ENCODE peak calls at places on chromosomes 13 and 19, in seven cellular contexts. One of them, this sample, is unnamed.
A peak's percentile ranks its signal among the peaks of the same experiment; 100 is the strongest.

GRCh38 chr19:18379803-18380747 is 5.9 kb upstream of the GDF15 start:
- DNase-seq in esophagus muscularis mucosa: peak; percentile 97
- DNase-seq in suprapubic skin: peak; percentile 96
- DNase-seq in PC-3: peak; percentile 94
- DNase-seq in Panc1: peak; percentile 96
- DNase-seq in mesendoderm: peak; percentile 83
- DNase-seq in breast epithelium: peak; percentile 94
- DNase-seq in this sample: no peak

GRCh38 chr13:100014621-100015020 is 33.0 kb downstream of the ZIC2 start:
- DNase-seq in esophagus muscularis mucosa: no peak
- DNase-seq in PC-3: no peak
- DNase-seq in mesendoderm: no peak
- DNase-seq in Panc1: no peak
- DNase-seq in breast epithelium: no peak
- DNase-seq in suprapubic skin: no peak
- DNase-seq in this sample: no peak

GRCh38 chr19:10543059-10543419 is 665 bp upstream of the ATG4D start:
- DNase-seq in breast epithelium: no peak
- DNase-seq in PC-3: no peak
- DNase-seq in suprapubic skin: no peak
- DNase-seq in mesendoderm: no peak
- DNase-seq in Panc1: no peak
- DNase-seq in esophagus muscularis mucosa: no peak
- DNase-seq in this sample: no peak

GRCh38 chr13:114053026-114053425 is 79.2 kb upstream of the C13orf46 start:
- DNase-seq in PC-3: no peak
- DNase-seq in Panc1: no peak
- DNase-seq in suprapubic skin: no peak
- DNase-seq in breast epithelium: no peak
- DNase-seq in esophagus muscularis mucosa: no peak
- DNase-seq in mesendoderm: no peak
- DNase-seq in this sample: no peak

GRCh38 chr19:48985711-48986110 is 7.4 kb downstream of the GYS1 start:
- DNase-seq in Panc1: no peak
- DNase-seq in esophagus muscularis mucosa: no peak
- DNase-seq in PC-3: no peak
- DNase-seq in breast epithelium: no peak
- DNase-seq in suprapubic skin: no peak
- DNase-seq in mesendoderm: no peak
- DNase-seq in this sample: no peak

GRCh38 chr19:18156841-18157464 is 4.0 kb downstream of the PIK3R2 start:
- DNase-seq in PC-3: peak; percentile 40
- DNase-seq in breast epithelium: peak; percentile 87
- DNase-seq in esophagus muscularis mucosa: no peak
- DNase-seq in suprapubic skin: no peak
- DNase-seq in mesendoderm: no peak
- DNase-seq in Panc1: no peak
- DNase-seq in this sample: no peak

GRCh38 chr19:50162988-50163387 is at the start of gene IZUMO2:
- DNase-seq in esophagus muscularis mucosa: no peak
- DNase-seq in PC-3: no peak
- DNase-seq in mesendoderm: peak; percentile 57
- DNase-seq in breast epithelium: no peak
- DNase-seq in suprapubic skin: no peak
- DNase-seq in Panc1: no peak
- DNase-seq in this sample: no peak

GRCh38 chr13:42474954-42475353 is 99.0 kb upstream of the TNFSF11 start:
- DNase-seq in mesendoderm: no peak
- DNase-seq in suprapubic skin: no peak
- DNase-seq in PC-3: no peak
- DNase-seq in Panc1: no peak
- DNase-seq in esophagus muscularis mucosa: no peak
- DNase-seq in breast epithelium: no peak
- DNase-seq in this sample: no peak

GRCh38 chr19:16873603-16874002 is 15.2 kb upstream of the F2RL3 start:
- DNase-seq in esophagus muscularis mucosa: no peak
- DNase-seq in mesendoderm: no peak
- DNase-seq in breast epithelium: no peak
- DNase-seq in PC-3: no peak
- DNase-seq in Panc1: no peak
- DNase-seq in suprapubic skin: no peak
- DNase-seq in this sample: no peak

GRCh38 chr19:19460761-19461265 is 54.5 kb downstream of the TSSK6 start:
- DNase-seq in breast epithelium: no peak
- DNase-seq in mesendoderm: peak; percentile 63
- DNase-seq in PC-3: no peak
- DNase-seq in suprapubic skin: peak; percentile 87
- DNase-seq in esophagus muscularis mucosa: peak; percentile 93
- DNase-seq in Panc1: no peak
- DNase-seq in this sample: peak; percentile 25

GRCh38 chr13:37608750-37609339 is 10.3 kb upstream of the POSTN start:
- DNase-seq in suprapubic skin: no peak
- DNase-seq in breast epithelium: no peak
- DNase-seq in esophagus muscularis mucosa: no peak
- DNase-seq in PC-3: peak; percentile 10
- DNase-seq in Panc1: no peak
- DNase-seq in mesendoderm: no peak
- DNase-seq in this sample: no peak

GRCh38 chr13:112859817-112860190 is 109.2 kb upstream of the MCF2L start:
- DNase-seq in esophagus muscularis mucosa: no peak
- DNase-seq in mesendoderm: peak; percentile 10
- DNase-seq in Panc1: no peak
- DNase-seq in suprapubic skin: no peak
- DNase-seq in PC-3: peak; percentile 27
- DNase-seq in breast epithelium: no peak
- DNase-seq in this sample: no peak

GRCh38 chr19:14061751-14062557 is at the start of gene PALM3:
- DNase-seq in mesendoderm: no peak
- DNase-seq in suprapubic skin: no peak
- DNase-seq in Panc1: no peak
- DNase-seq in esophagus muscularis mucosa: no peak
- DNase-seq in breast epithelium: peak; percentile 70
- DNase-seq in PC-3: peak; percentile 52
- DNase-seq in this sample: no peak

GRCh38 chr19:6947745-6948144 is 60.4 kb downstream of the ADGRE1 start:
- DNase-seq in Panc1: no peak
- DNase-seq in mesendoderm: no peak
- DNase-seq in suprapubic skin: no peak
- DNase-seq in PC-3: peak; percentile 64
- DNase-seq in esophagus muscularis mucosa: no peak
- DNase-seq in breast epithelium: no peak
- DNase-seq in this sample: no peak

GRCh38 chr13:102589291-102589822 is 7.4 kb upstream of the TPP2 start:
- DNase-seq in esophagus muscularis mucosa: no peak
- DNase-seq in suprapubic skin: no peak
- DNase-seq in breast epithelium: no peak
- DNase-seq in PC-3: no peak
- DNase-seq in mesendoderm: no peak
- DNase-seq in Panc1: no peak
- DNase-seq in this sample: no peak

GRCh38 chr19:35703343-35703742 is 1.0 kb upstream of the ZBTB32 start:
- DNase-seq in Panc1: no peak
- DNase-seq in PC-3: no peak
- DNase-seq in suprapubic skin: no peak
- DNase-seq in esophagus muscularis mucosa: no peak
- DNase-seq in breast epithelium: no peak
- DNase-seq in mesendoderm: peak; percentile 23
- DNase-seq in this sample: no peak

GRCh38 chr13:113935523-113935922 is 38.4 kb downstream of the C13orf46 start:
- DNase-seq in esophagus muscularis mucosa: no peak
- DNase-seq in Panc1: no peak
- DNase-seq in PC-3: no peak
- DNase-seq in mesendoderm: peak; percentile 80
- DNase-seq in breast epithelium: no peak
- DNase-seq in suprapubic skin: peak; percentile 57
- DNase-seq in this sample: no peak

GRCh38 chr13:109274188-109274821 is 512.1 kb downstream of the IRS2 start:
- DNase-seq in PC-3: peak; percentile 45
- DNase-seq in suprapubic skin: no peak
- DNase-seq in Panc1: no peak
- DNase-seq in breast epithelium: no peak
- DNase-seq in esophagus muscularis mucosa: no peak
- DNase-seq in mesendoderm: peak; percentile 99
- DNase-seq in this sample: no peak

GRCh38 chr19:33509774-33510173 is 11.8 kb downstream of the PEPD start:
- DNase-seq in esophagus muscularis mucosa: no peak
- DNase-seq in PC-3: no peak
- DNase-seq in mesendoderm: no peak
- DNase-seq in Panc1: no peak
- DNase-seq in suprapubic skin: no peak
- DNase-seq in breast epithelium: no peak
- DNase-seq in this sample: no peak
- H3K36me3 ChIP-seq in esophagus muscularis mucosa: peaks cover 55% of the 10 kb centered on the region
- H3K36me3 ChIP-seq in PC-3: no peaks in the 10 kb centered on the region
- H3K36me3 ChIP-seq in mesendoderm: no peaks in the 10 kb centered on the region
- H3K36me3 ChIP-seq in Panc1: no peaks in the 10 kb centered on the region
- H3K36me3 ChIP-seq in suprapubic skin: peaks cover 34% of the 10 kb centered on the region
- H3K36me3 ChIP-seq in breast epithelium: no peaks in the 10 kb centered on the region
- H3K36me3 ChIP-seq in this sample: no peaks in the 10 kb centered on the region

GRCh38 chr19:3357731-3358391 is 8.5 kb upstream of the NFIC start:
- DNase-seq in suprapubic skin: no peak
- DNase-seq in esophagus muscularis mucosa: no peak
- DNase-seq in breast epithelium: no peak
- DNase-seq in mesendoderm: peak; percentile 59
- DNase-seq in Panc1: no peak
- DNase-seq in PC-3: no peak
- DNase-seq in this sample: no peak
- H3K4me3 ChIP-seq in suprapubic skin: peak overlapping the region; percentile 84
- H3K4me3 ChIP-seq in esophagus muscularis mucosa: peak overlapping the region; percentile 99
- H3K4me3 ChIP-seq in breast epithelium: peak overlapping the region; percentile 100
- H3K4me3 ChIP-seq in mesendoderm: no peak overlapping the region
- H3K4me3 ChIP-seq in Panc1: peak overlapping the region; percentile 57
- H3K4me3 ChIP-seq in PC-3: peak overlapping the region; percentile 73
- H3K4me3 ChIP-seq in this sample: peak overlapping the region; percentile 73

GRCh38 chr13:51770681-51771417 is 33.1 kb downstream of the DHRS12 start:
- DNase-seq in Panc1: no peak
- DNase-seq in esophagus muscularis mucosa: peak; percentile 5
- DNase-seq in breast epithelium: no peak
- DNase-seq in suprapubic skin: no peak
- DNase-seq in mesendoderm: no peak
- DNase-seq in PC-3: no peak
- DNase-seq in this sample: no peak
- H3K4me1 ChIP-seq in Panc1: no peaks in the 10 kb centered on the region
- H3K4me1 ChIP-seq in esophagus muscularis mucosa: peaks cover 21% of the 10 kb centered on the region
- H3K4me1 ChIP-seq in breast epithelium: peaks cover 13% of the 10 kb centered on the region
- H3K4me1 ChIP-seq in suprapubic skin: peaks cover 38% of the 10 kb centered on the region
- H3K4me1 ChIP-seq in mesendoderm: no peaks in the 10 kb centered on the region
- H3K4me1 ChIP-seq in PC-3: no peaks in the 10 kb centered on the region
- H3K4me1 ChIP-seq in this sample: no peaks in the 10 kb centered on the region

DNA sequence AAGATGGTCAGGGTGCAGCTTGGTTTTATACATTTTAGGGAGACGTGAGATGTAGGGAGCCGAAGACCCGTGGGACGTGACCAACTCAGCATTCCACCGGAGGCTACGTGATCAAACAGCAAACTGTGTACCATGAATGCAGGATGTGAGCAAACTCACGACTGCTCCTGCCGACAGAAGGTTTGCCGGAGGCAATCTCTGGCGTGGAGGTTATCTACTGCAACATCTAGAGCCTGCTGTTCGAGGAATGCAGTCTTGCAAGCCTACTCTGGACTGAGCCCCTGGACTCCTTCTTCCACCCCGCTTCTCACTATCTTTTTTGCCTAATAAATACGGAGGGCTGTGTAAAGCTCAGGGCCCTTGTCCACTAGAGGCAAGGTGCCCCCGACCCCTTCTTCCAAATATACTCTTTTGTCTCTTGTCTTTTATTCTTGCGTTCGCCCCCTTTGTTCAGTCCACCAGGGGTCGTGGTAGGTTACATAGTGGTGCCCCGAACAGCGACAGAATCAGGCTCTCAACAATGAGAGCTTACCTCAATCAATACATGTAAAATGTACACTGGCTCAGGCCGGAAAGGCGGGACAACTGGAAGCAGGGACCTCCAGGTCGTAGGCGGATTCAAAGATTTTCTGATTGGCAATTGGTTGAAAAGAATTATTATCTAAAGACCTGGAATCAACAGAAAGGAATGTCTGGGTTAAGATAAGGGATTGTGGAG is 8.9 kb upstream of the OR1I1 start:
- DNase-seq in breast epithelium: peak; percentile 81
- DNase-seq in mesendoderm: peak; percentile 94
- DNase-seq in esophagus muscularis mucosa: no peak
- DNase-seq in suprapubic skin: no peak
- DNase-seq in PC-3: peak; percentile 98
- DNase-seq in Panc1: no peak
- DNase-seq in this sample: no peak
- H3K36me3 ChIP-seq in breast epithelium: no peaks in the 10 kb centered on the region
- H3K36me3 ChIP-seq in mesendoderm: no peaks in the 10 kb centered on the region
- H3K36me3 ChIP-seq in esophagus muscularis mucosa: no peaks in the 10 kb centered on the region
- H3K36me3 ChIP-seq in suprapubic skin: no peaks in the 10 kb centered on the region
- H3K36me3 ChIP-seq in PC-3: no peaks in the 10 kb centered on the region
- H3K36me3 ChIP-seq in Panc1: no peaks in the 10 kb centered on the region
- H3K36me3 ChIP-seq in this sample: no peaks in the 10 kb centered on the region

DNA sequence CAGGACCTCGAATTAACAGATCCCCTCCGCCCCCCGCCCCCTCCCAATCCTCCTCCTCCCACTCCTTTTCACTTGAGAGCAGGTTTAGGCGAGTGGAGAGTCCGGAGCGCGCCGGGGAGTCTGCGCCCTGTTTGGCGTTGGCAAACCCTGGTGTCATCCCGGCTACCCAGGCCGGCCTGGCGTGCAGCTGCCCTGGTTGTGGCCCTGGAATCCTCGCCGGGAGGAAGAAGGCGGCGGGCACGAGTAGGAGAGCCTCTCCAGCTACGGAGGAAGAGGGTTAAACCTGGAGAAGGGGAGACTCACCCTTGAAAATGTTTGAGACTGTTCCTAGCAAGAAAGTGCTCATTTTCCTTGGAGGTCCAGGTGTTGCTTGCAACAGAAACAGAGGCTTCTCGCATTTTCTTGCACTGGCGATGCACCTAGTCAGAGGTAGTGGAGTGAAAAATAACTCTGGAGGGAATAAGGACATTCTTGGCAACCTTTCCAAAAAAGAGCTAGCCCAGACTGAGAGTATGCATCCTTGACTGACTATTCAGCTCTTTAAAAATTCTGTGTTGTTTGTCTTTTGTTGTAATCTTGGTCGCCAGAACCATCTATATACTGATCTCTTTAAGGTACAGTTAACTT is 1.3 kb upstream of the SOX21 start:
- DNase-seq in PC-3: no peak
- DNase-seq in Panc1: no peak
- DNase-seq in esophagus muscularis mucosa: no peak
- DNase-seq in suprapubic skin: no peak
- DNase-seq in breast epithelium: no peak
- DNase-seq in mesendoderm: no peak
- DNase-seq in this sample: no peak
- H3K4me3 ChIP-seq in PC-3: peak overlapping the region; percentile 98
- H3K4me3 ChIP-seq in Panc1: peak overlapping the region; percentile 69
- H3K4me3 ChIP-seq in esophagus muscularis mucosa: peak overlapping the region; percentile 46
- H3K4me3 ChIP-seq in suprapubic skin: peak overlapping the region; percentile 56
- H3K4me3 ChIP-seq in breast epithelium: peak overlapping the region; percentile 35
- H3K4me3 ChIP-seq in mesendoderm: no peak overlapping the region
- H3K4me3 ChIP-seq in this sample: no peak overlapping the region